ENCODE peak calls at places on chromosomes 16 and 17, in six cellular contexts. One of them, this sample, is unnamed.

GRCh38 chr17:83062818-83063671 is 16.4 kb upstream of the METRNL start:
- DNase-seq in activated CD8-positive, alpha-beta memory T cell treated with anti-CD3 and anti-CD28 coated beads for 4 hours: no peak
- DNase-seq in Jurkat, Clone E6-1: no peak
- DNase-seq in NCI-H2029: no peak
- DNase-seq in GM12891: no peak
- DNase-seq in activated T-cell treated with anti-CD3 and anti-CD28 coated beads, Interleukin-2, amount 50 U/mL, for 4 hours: peak; percentile 2
- DNase-seq in this sample: peak; percentile 11

GRCh38 chr17:59506907-59507726 is 58.3 kb upstream of the DHX40 start:
- DNase-seq in activated CD8-positive, alpha-beta memory T cell treated with anti-CD3 and anti-CD28 coated beads for 4 hours: no peak
- DNase-seq in Jurkat, Clone E6-1: no peak
- DNase-seq in NCI-H2029: no peak
- DNase-seq in GM12891: no peak
- DNase-seq in activated T-cell treated with anti-CD3 and anti-CD28 coated beads, Interleukin-2, amount 50 U/mL, for 4 hours: no peak
- DNase-seq in this sample: no peak

GRCh38 chr16:19143241-19143640 is 24.8 kb upstream of the SYT17 start:
- DNase-seq in activated CD8-positive, alpha-beta memory T cell treated with anti-CD3 and anti-CD28 coated beads for 4 hours: no peak
- DNase-seq in Jurkat, Clone E6-1: no peak
- DNase-seq in NCI-H2029: no peak
- DNase-seq in GM12891: no peak
- DNase-seq in activated T-cell treated with anti-CD3 and anti-CD28 coated beads, Interleukin-2, amount 50 U/mL, for 4 hours: no peak
- DNase-seq in this sample: no peak

GRCh38 chr16:77775911-77776909 is 12.2 kb upstream of the VAT1L start:
- DNase-seq in activated CD8-positive, alpha-beta memory T cell treated with anti-CD3 and anti-CD28 coated beads for 4 hours: no peak
- DNase-seq in Jurkat, Clone E6-1: no peak
- DNase-seq in NCI-H2029: no peak
- DNase-seq in GM12891: no peak
- DNase-seq in activated T-cell treated with anti-CD3 and anti-CD28 coated beads, Interleukin-2, amount 50 U/mL, for 4 hours: no peak
- DNase-seq in this sample: no peak

GRCh38 chr16:31427441-31428276 is 501 bp downstream of the COX6A2 start:
- DNase-seq in activated CD8-positive, alpha-beta memory T cell treated with anti-CD3 and anti-CD28 coated beads for 4 hours: peak; percentile 67
- DNase-seq in Jurkat, Clone E6-1: no peak
- DNase-seq in NCI-H2029: no peak
- DNase-seq in GM12891: no peak
- DNase-seq in activated T-cell treated with anti-CD3 and anti-CD28 coated beads, Interleukin-2, amount 50 U/mL, for 4 hours: peak; percentile 73
- DNase-seq in this sample: peak; percentile 34

GRCh38 chr16:73713817-73714495 is 582.7 kb upstream of the PSMD7 start:
- DNase-seq in activated CD8-positive, alpha-beta memory T cell treated with anti-CD3 and anti-CD28 coated beads for 4 hours: no peak
- DNase-seq in Jurkat, Clone E6-1: peak; percentile 8
- DNase-seq in NCI-H2029: no peak
- DNase-seq in GM12891: no peak
- DNase-seq in activated T-cell treated with anti-CD3 and anti-CD28 coated beads, Interleukin-2, amount 50 U/mL, for 4 hours: no peak
- DNase-seq in this sample: peak; percentile 51

GRCh38 chr16:4347010-4347409 is 4.1 kb downstream of the PAM16 start:
- DNase-seq in activated CD8-positive, alpha-beta memory T cell treated with anti-CD3 and anti-CD28 coated beads for 4 hours: no peak
- DNase-seq in Jurkat, Clone E6-1: no peak
- DNase-seq in NCI-H2029: no peak
- DNase-seq in GM12891: no peak
- DNase-seq in activated T-cell treated with anti-CD3 and anti-CD28 coated beads, Interleukin-2, amount 50 U/mL, for 4 hours: no peak
- DNase-seq in this sample: no peak

GRCh38 chr17:67390646-67391480 is 13.8 kb downstream of the PITPNC1 start:
- DNase-seq in activated CD8-positive, alpha-beta memory T cell treated with anti-CD3 and anti-CD28 coated beads for 4 hours: no peak
- DNase-seq in Jurkat, Clone E6-1: no peak
- DNase-seq in NCI-H2029: peak; percentile 66
- DNase-seq in GM12891: peak; percentile 23
- DNase-seq in activated T-cell treated with anti-CD3 and anti-CD28 coated beads, Interleukin-2, amount 50 U/mL, for 4 hours: peak; percentile 39
- DNase-seq in this sample: no peak

GRCh38 chr17:15422392-15422957 is 44.9 kb downstream of the CDRT4 start:
- DNase-seq in activated CD8-positive, alpha-beta memory T cell treated with anti-CD3 and anti-CD28 coated beads for 4 hours: no peak
- DNase-seq in Jurkat, Clone E6-1: no peak
- DNase-seq in NCI-H2029: no peak
- DNase-seq in GM12891: no peak
- DNase-seq in activated T-cell treated with anti-CD3 and anti-CD28 coated beads, Interleukin-2, amount 50 U/mL, for 4 hours: no peak
- DNase-seq in this sample: no peak

GRCh38 chr17:46045639-46046038 is 46.6 kb downstream of the STH start:
- DNase-seq in activated CD8-positive, alpha-beta memory T cell treated with anti-CD3 and anti-CD28 coated beads for 4 hours: no peak
- DNase-seq in Jurkat, Clone E6-1: peak; percentile 20
- DNase-seq in NCI-H2029: peak; percentile 77
- DNase-seq in GM12891: no peak
- DNase-seq in activated T-cell treated with anti-CD3 and anti-CD28 coated beads, Interleukin-2, amount 50 U/mL, for 4 hours: no peak
- DNase-seq in this sample: no peak

GRCh38 chr16:29899516-29900101 is at the start of gene SEZ6L2:
- DNase-seq in activated CD8-positive, alpha-beta memory T cell treated with anti-CD3 and anti-CD28 coated beads for 4 hours: no peak
- DNase-seq in Jurkat, Clone E6-1: peak; percentile 64
- DNase-seq in NCI-H2029: peak; percentile 94
- DNase-seq in GM12891: no peak
- DNase-seq in activated T-cell treated with anti-CD3 and anti-CD28 coated beads, Interleukin-2, amount 50 U/mL, for 4 hours: peak; percentile 74
- DNase-seq in this sample: peak; percentile 91

GRCh38 chr17:50393700-50394099 is 3.6 kb downstream of the LRRC59 start:
- DNase-seq in activated CD8-positive, alpha-beta memory T cell treated with anti-CD3 and anti-CD28 coated beads for 4 hours: no peak
- DNase-seq in Jurkat, Clone E6-1: no peak
- DNase-seq in NCI-H2029: no peak
- DNase-seq in GM12891: no peak
- DNase-seq in activated T-cell treated with anti-CD3 and anti-CD28 coated beads, Interleukin-2, amount 50 U/mL, for 4 hours: no peak
- DNase-seq in this sample: no peak

GRCh38 chr17:50440838-50441829 is 15.1 kb downstream of the ACSF2 start:
- DNase-seq in activated CD8-positive, alpha-beta memory T cell treated with anti-CD3 and anti-CD28 coated beads for 4 hours: no peak
- DNase-seq in Jurkat, Clone E6-1: no peak
- DNase-seq in NCI-H2029: no peak
- DNase-seq in GM12891: no peak
- DNase-seq in activated T-cell treated with anti-CD3 and anti-CD28 coated beads, Interleukin-2, amount 50 U/mL, for 4 hours: no peak
- DNase-seq in this sample: no peak

GRCh38 chr17:74799097-74799496 is 23.0 kb upstream of the NAT9 start:
- DNase-seq in activated CD8-positive, alpha-beta memory T cell treated with anti-CD3 and anti-CD28 coated beads for 4 hours: no peak
- DNase-seq in Jurkat, Clone E6-1: no peak
- DNase-seq in NCI-H2029: no peak
- DNase-seq in GM12891: no peak
- DNase-seq in activated T-cell treated with anti-CD3 and anti-CD28 coated beads, Interleukin-2, amount 50 U/mL, for 4 hours: no peak
- DNase-seq in this sample: no peak

GRCh38 chr17:63973930-63974593 is 1.3 kb upstream of the SCN4A start:
- DNase-seq in activated CD8-positive, alpha-beta memory T cell treated with anti-CD3 and anti-CD28 coated beads for 4 hours: no peak
- DNase-seq in Jurkat, Clone E6-1: no peak
- DNase-seq in NCI-H2029: peak; percentile 45
- DNase-seq in GM12891: no peak
- DNase-seq in activated T-cell treated with anti-CD3 and anti-CD28 coated beads, Interleukin-2, amount 50 U/mL, for 4 hours: no peak
- DNase-seq in this sample: no peak

GRCh38 chr16:19389246-19389645 is 28.4 kb upstream of the TMC5 start:
- DNase-seq in activated CD8-positive, alpha-beta memory T cell treated with anti-CD3 and anti-CD28 coated beads for 4 hours: no peak
- DNase-seq in Jurkat, Clone E6-1: peak; percentile 45
- DNase-seq in NCI-H2029: peak; percentile 78
- DNase-seq in GM12891: peak; percentile 26
- DNase-seq in activated T-cell treated with anti-CD3 and anti-CD28 coated beads, Interleukin-2, amount 50 U/mL, for 4 hours: no peak
- DNase-seq in this sample: peak; percentile 24

GRCh38 chr16:11085025-11085485 is 140.7 kb downstream of the CLEC16A start:
- DNase-seq in activated CD8-positive, alpha-beta memory T cell treated with anti-CD3 and anti-CD28 coated beads for 4 hours: no peak
- DNase-seq in Jurkat, Clone E6-1: no peak
- DNase-seq in NCI-H2029: no peak
- DNase-seq in GM12891: no peak
- DNase-seq in activated T-cell treated with anti-CD3 and anti-CD28 coated beads, Interleukin-2, amount 50 U/mL, for 4 hours: no peak
- DNase-seq in this sample: no peak

GRCh38 chr17:81954131-81955057 is 6.6 kb downstream of the NOTUM start:
- DNase-seq in activated CD8-positive, alpha-beta memory T cell treated with anti-CD3 and anti-CD28 coated beads for 4 hours: no peak
- DNase-seq in Jurkat, Clone E6-1: no peak
- DNase-seq in NCI-H2029: no peak
- DNase-seq in GM12891: no peak
- DNase-seq in activated T-cell treated with anti-CD3 and anti-CD28 coated beads, Interleukin-2, amount 50 U/mL, for 4 hours: no peak
- DNase-seq in this sample: no peak

GRCh38 chr17:7315570-7316243 is 547 bp upstream of the GPS2 start:
- DNase-seq in activated CD8-positive, alpha-beta memory T cell treated with anti-CD3 and anti-CD28 coated beads for 4 hours: no peak
- DNase-seq in Jurkat, Clone E6-1: no peak
- DNase-seq in NCI-H2029: peak; percentile 3
- DNase-seq in GM12891: peak; percentile 32
- DNase-seq in activated T-cell treated with anti-CD3 and anti-CD28 coated beads, Interleukin-2, amount 50 U/mL, for 4 hours: no peak
- DNase-seq in this sample: no peak

GRCh38 chr16:52114414-52114813 is 432.5 kb downstream of the TOX3 start:
- DNase-seq in activated CD8-positive, alpha-beta memory T cell treated with anti-CD3 and anti-CD28 coated beads for 4 hours: no peak
- DNase-seq in Jurkat, Clone E6-1: no peak
- DNase-seq in NCI-H2029: peak; percentile 9
- DNase-seq in GM12891: no peak
- DNase-seq in activated T-cell treated with anti-CD3 and anti-CD28 coated beads, Interleukin-2, amount 50 U/mL, for 4 hours: no peak
- DNase-seq in this sample: no peak

GRCh38 chr17:75849724-75850123 is 5.4 kb downstream of the WBP2 start:
- DNase-seq in activated CD8-positive, alpha-beta memory T cell treated with anti-CD3 and anti-CD28 coated beads for 4 hours: no peak
- DNase-seq in Jurkat, Clone E6-1: no peak
- DNase-seq in NCI-H2029: no peak
- DNase-seq in GM12891: no peak
- DNase-seq in activated T-cell treated with anti-CD3 and anti-CD28 coated beads, Interleukin-2, amount 50 U/mL, for 4 hours: no peak
- DNase-seq in this sample: no peak

GRCh38 chr16:49275870-49276269 is 5.8 kb downstream of the CBLN1 start:
- DNase-seq in activated CD8-positive, alpha-beta memory T cell treated with anti-CD3 and anti-CD28 coated beads for 4 hours: no peak
- DNase-seq in Jurkat, Clone E6-1: no peak
- DNase-seq in NCI-H2029: no peak
- DNase-seq in GM12891: no peak
- DNase-seq in activated T-cell treated with anti-CD3 and anti-CD28 coated beads, Interleukin-2, amount 50 U/mL, for 4 hours: no peak
- DNase-seq in this sample: no peak

GRCh38 chr17:20281860-20282259 is 185.5 kb downstream of the LGALS9B start:
- DNase-seq in activated CD8-positive, alpha-beta memory T cell treated with anti-CD3 and anti-CD28 coated beads for 4 hours: no peak
- DNase-seq in Jurkat, Clone E6-1: no peak
- DNase-seq in NCI-H2029: no peak
- DNase-seq in GM12891: no peak
- DNase-seq in activated T-cell treated with anti-CD3 and anti-CD28 coated beads, Interleukin-2, amount 50 U/mL, for 4 hours: no peak
- DNase-seq in this sample: peak; percentile 30

GRCh38 chr17:7405413-7405881 is 1.6 kb upstream of the TMEM256 start:
- DNase-seq in activated CD8-positive, alpha-beta memory T cell treated with anti-CD3 and anti-CD28 coated beads for 4 hours: no peak
- DNase-seq in Jurkat, Clone E6-1: no peak
- DNase-seq in NCI-H2029: no peak
- DNase-seq in GM12891: no peak
- DNase-seq in activated T-cell treated with anti-CD3 and anti-CD28 coated beads, Interleukin-2, amount 50 U/mL, for 4 hours: no peak
- DNase-seq in this sample: peak; percentile 49

GRCh38 chr16:85079785-85080602 is 32.3 kb downstream of the CIBAR2 start:
- DNase-seq in activated CD8-positive, alpha-beta memory T cell treated with anti-CD3 and anti-CD28 coated beads for 4 hours: no peak
- DNase-seq in Jurkat, Clone E6-1: no peak
- DNase-seq in NCI-H2029: no peak
- DNase-seq in GM12891: no peak
- DNase-seq in activated T-cell treated with anti-CD3 and anti-CD28 coated beads, Interleukin-2, amount 50 U/mL, for 4 hours: no peak
- DNase-seq in this sample: no peak

GRCh38 chr17:38868095-38868967 is 1.5 kb upstream of the LASP1 start:
- DNase-seq in activated CD8-positive, alpha-beta memory T cell treated with anti-CD3 and anti-CD28 coated beads for 4 hours: no peak
- DNase-seq in Jurkat, Clone E6-1: no peak
- DNase-seq in NCI-H2029: peak; percentile 43
- DNase-seq in GM12891: no peak
- DNase-seq in activated T-cell treated with anti-CD3 and anti-CD28 coated beads, Interleukin-2, amount 50 U/mL, for 4 hours: no peak
- DNase-seq in this sample: no peak

GRCh38 chr16:68365167-68365817 is 54.5 kb downstream of the PRMT7 start:
- DNase-seq in activated CD8-positive, alpha-beta memory T cell treated with anti-CD3 and anti-CD28 coated beads for 4 hours: no peak
- DNase-seq in Jurkat, Clone E6-1: no peak
- DNase-seq in NCI-H2029: no peak
- DNase-seq in GM12891: no peak
- DNase-seq in activated T-cell treated with anti-CD3 and anti-CD28 coated beads, Interleukin-2, amount 50 U/mL, for 4 hours: no peak
- DNase-seq in this sample: peak; percentile 62

GRCh38 chr17:46995841-46996571 is 17.0 kb upstream of the RPRML start:
- DNase-seq in activated CD8-positive, alpha-beta memory T cell treated with anti-CD3 and anti-CD28 coated beads for 4 hours: no peak
- DNase-seq in Jurkat, Clone E6-1: no peak
- DNase-seq in NCI-H2029: no peak
- DNase-seq in GM12891: no peak
- DNase-seq in activated T-cell treated with anti-CD3 and anti-CD28 coated beads, Interleukin-2, amount 50 U/mL, for 4 hours: no peak
- DNase-seq in this sample: no peak

GRCh38 chr17:36675250-36675649 is 73.9 kb downstream of the MRM1 start:
- DNase-seq in activated CD8-positive, alpha-beta memory T cell treated with anti-CD3 and anti-CD28 coated beads for 4 hours: no peak
- DNase-seq in Jurkat, Clone E6-1: peak; percentile 82
- DNase-seq in NCI-H2029: no peak
- DNase-seq in GM12891: no peak
- DNase-seq in activated T-cell treated with anti-CD3 and anti-CD28 coated beads, Interleukin-2, amount 50 U/mL, for 4 hours: no peak
- DNase-seq in this sample: no peak

GRCh38 chr16:6374816-6375215 is 957.8 kb upstream of the RBFOX1 start:
- DNase-seq in activated CD8-positive, alpha-beta memory T cell treated with anti-CD3 and anti-CD28 coated beads for 4 hours: no peak
- DNase-seq in Jurkat, Clone E6-1: no peak
- DNase-seq in NCI-H2029: peak; percentile 25
- DNase-seq in GM12891: no peak
- DNase-seq in activated T-cell treated with anti-CD3 and anti-CD28 coated beads, Interleukin-2, amount 50 U/mL, for 4 hours: no peak
- DNase-seq in this sample: no peak

GRCh38 chr17:30906101-30906911 is at the start of gene TEFM:
- DNase-seq in activated CD8-positive, alpha-beta memory T cell treated with anti-CD3 and anti-CD28 coated beads for 4 hours: peak; percentile 74
- DNase-seq in Jurkat, Clone E6-1: peak; percentile 78
- DNase-seq in NCI-H2029: peak; percentile 77
- DNase-seq in GM12891: peak; percentile 82
- DNase-seq in activated T-cell treated with anti-CD3 and anti-CD28 coated beads, Interleukin-2, amount 50 U/mL, for 4 hours: peak; percentile 80
- DNase-seq in this sample: peak; percentile 94

GRCh38 chr16:89103781-89104180 is 10.1 kb downstream of the ACSF3 start:
- DNase-seq in activated CD8-positive, alpha-beta memory T cell treated with anti-CD3 and anti-CD28 coated beads for 4 hours: no peak
- DNase-seq in Jurkat, Clone E6-1: no peak
- DNase-seq in NCI-H2029: no peak
- DNase-seq in GM12891: no peak
- DNase-seq in activated T-cell treated with anti-CD3 and anti-CD28 coated beads, Interleukin-2, amount 50 U/mL, for 4 hours: no peak
- DNase-seq in this sample: no peak

GRCh38 chr17:68290268-68290954 is 516 bp downstream of the SLC16A6 start:
- DNase-seq in activated CD8-positive, alpha-beta memory T cell treated with anti-CD3 and anti-CD28 coated beads for 4 hours: peak; percentile 33
- DNase-seq in Jurkat, Clone E6-1: peak; percentile 65
- DNase-seq in NCI-H2029: no peak
- DNase-seq in GM12891: no peak
- DNase-seq in activated T-cell treated with anti-CD3 and anti-CD28 coated beads, Interleukin-2, amount 50 U/mL, for 4 hours: peak; percentile 38
- DNase-seq in this sample: peak; percentile 34

GRCh38 chr17:57164814-57165213 is 79.8 kb downstream of the AKAP1 start:
- DNase-seq in activated CD8-positive, alpha-beta memory T cell treated with anti-CD3 and anti-CD28 coated beads for 4 hours: no peak
- DNase-seq in Jurkat, Clone E6-1: no peak
- DNase-seq in NCI-H2029: no peak
- DNase-seq in GM12891: no peak
- DNase-seq in activated T-cell treated with anti-CD3 and anti-CD28 coated beads, Interleukin-2, amount 50 U/mL, for 4 hours: no peak
- DNase-seq in this sample: no peak

GRCh38 chr17:230371-230770 is 48.9 kb upstream of the DOC2B start:
- DNase-seq in activated CD8-positive, alpha-beta memory T cell treated with anti-CD3 and anti-CD28 coated beads for 4 hours: no peak
- DNase-seq in Jurkat, Clone E6-1: no peak
- DNase-seq in NCI-H2029: no peak
- DNase-seq in GM12891: no peak
- DNase-seq in activated T-cell treated with anti-CD3 and anti-CD28 coated beads, Interleukin-2, amount 50 U/mL, for 4 hours: no peak
- DNase-seq in this sample: no peak

GRCh38 chr16:49810769-49811315 is 45.1 kb downstream of the ZNF423 start:
- DNase-seq in activated CD8-positive, alpha-beta memory T cell treated with anti-CD3 and anti-CD28 coated beads for 4 hours: no peak
- DNase-seq in Jurkat, Clone E6-1: no peak
- DNase-seq in NCI-H2029: no peak
- DNase-seq in GM12891: no peak
- DNase-seq in activated T-cell treated with anti-CD3 and anti-CD28 coated beads, Interleukin-2, amount 50 U/mL, for 4 hours: no peak
- DNase-seq in this sample: peak; percentile 53